ENCODE peak calls at places on chromosome 9, in six cellular contexts. W is body of pancreas, Q is K562, X is HCT116, O is heart left ventricle, Z is A549. D is an unnamed sample.

GRCh38 chr9:115649991-115650472 is 503.6 kb upstream of the PAPPA start:
- DNase-seq in O (peak), Z (no peak), X (no peak), W (peak), Q (no peak), D (peak)

GRCh38 chr9:92668746-92669526 is 995 bp downstream of the IPPK start:
- DNase-seq in W (peak), Q (peak), Z (peak), X (no peak), O (peak), D (peak)

GRCh38 chr9:105332471-105332870 is 88.0 kb downstream of the SLC44A1 start:
- DNase-seq in O (no peak), W (no peak), X (no peak), Q (no peak), Z (no peak), D (no peak)

GRCh38 chr9:112341741-112342140 is 8.3 kb upstream of the PTBP3 start:
- DNase-seq in W (no peak), Z (no peak), Q (no peak), X (no peak), O (no peak), D (no peak)

GRCh38 chr9:76394896-76395244 is 644 bp upstream of the RFK start:
- DNase-seq in Q (peak), X (peak), O (peak), W (peak), Z (peak), D (peak)

GRCh38 chr9:129879103-129879699 is 43.9 kb downstream of the USP20 start:
- DNase-seq in Z (no peak), O (no peak), W (no peak), X (no peak), Q (peak), D (no peak)

GRCh38 chr9:35664531-35665470 is at the start of gene ARHGEF39:
- DNase-seq in X (peak), Q (peak), Z (peak), W (peak), O (peak), D (no peak)

GRCh38 chr9:87518702-87519335 is 21.2 kb downstream of the DAPK1 start:
- DNase-seq in Z (no peak), X (no peak), Q (peak), O (peak), W (peak), D (peak)

GRCh38 chr9:1939926-1940368 is 75.2 kb upstream of the SMARCA2 start:
- DNase-seq in X (peak), W (peak), Z (peak), Q (peak), O (no peak), D (no peak)

GRCh38 chr9:124501771-124502320 is 5.4 kb downstream of the NR5A1 start:
- DNase-seq in W (no peak), O (no peak), X (no peak), Z (no peak), Q (no peak), D (no peak)

GRCh38 chr9:83996126-83996525 is 15.5 kb downstream of the RMI1 start:
- DNase-seq in X (no peak), W (no peak), Q (peak), Z (no peak), O (no peak), D (no peak)

GRCh38 chr9:35695801-35696420 is 6.2 kb upstream of the TPM2 start:
- DNase-seq in Q (no peak), W (peak), O (peak), Z (no peak), X (no peak), D (no peak)

GRCh38 chr9:95753762-95754465 is 121.6 kb upstream of the ERCC6L2 start:
- DNase-seq in X (no peak), Q (no peak), O (no peak), Z (no peak), W (no peak), D (no peak)

GRCh38 chr9:136852664-136853595 is 784 bp downstream of the MAMDC4 start:
- DNase-seq in W (no peak), Q (no peak), O (peak), Z (no peak), X (no peak), D (no peak)

GRCh38 chr9:128943832-128944620 is 3.4 kb downstream of the DOLK start:
- DNase-seq in Q (no peak), X (no peak), O (no peak), W (no peak), Z (no peak), D (peak)

GRCh38 chr9:131275332-131276106 is 791 bp downstream of the FAM78A start:
- DNase-seq in Z (no peak), X (no peak), Q (peak), O (peak), W (no peak), D (no peak)

GRCh38 chr9:7970666-7971335 is 171.2 kb upstream of the DMAC1 start:
- DNase-seq in Z (no peak), W (no peak), X (no peak), O (no peak), Q (no peak), D (no peak)

GRCh38 chr9:76818271-76818670 is 54.0 kb downstream of the PCA3 start:
- DNase-seq in O (peak), X (peak), W (peak), Q (peak), Z (peak), D (no peak)

GRCh38 chr9:120873512-120873911 is 3.5 kb downstream of the PHF19 start:
- DNase-seq in X (peak), Q (no peak), Z (peak), O (no peak), W (no peak), D (no peak)

GRCh38 chr9:35728041-35728971 is 3.7 kb downstream of the TLN1 start:
- DNase-seq in O (peak), Z (no peak), X (no peak), Q (peak), W (peak), D (peak)

GRCh38 chr9:37619806-37620205 is 27.4 kb upstream of the TOMM5 start:
- DNase-seq in W (no peak), X (no peak), Z (no peak), O (no peak), Q (no peak), D (no peak)

GRCh38 chr9:16833285-16833684 is 37.2 kb downstream of the BNC2 start:
- DNase-seq in O (no peak), Z (no peak), W (no peak), X (no peak), Q (no peak), D (no peak)

DNA sequence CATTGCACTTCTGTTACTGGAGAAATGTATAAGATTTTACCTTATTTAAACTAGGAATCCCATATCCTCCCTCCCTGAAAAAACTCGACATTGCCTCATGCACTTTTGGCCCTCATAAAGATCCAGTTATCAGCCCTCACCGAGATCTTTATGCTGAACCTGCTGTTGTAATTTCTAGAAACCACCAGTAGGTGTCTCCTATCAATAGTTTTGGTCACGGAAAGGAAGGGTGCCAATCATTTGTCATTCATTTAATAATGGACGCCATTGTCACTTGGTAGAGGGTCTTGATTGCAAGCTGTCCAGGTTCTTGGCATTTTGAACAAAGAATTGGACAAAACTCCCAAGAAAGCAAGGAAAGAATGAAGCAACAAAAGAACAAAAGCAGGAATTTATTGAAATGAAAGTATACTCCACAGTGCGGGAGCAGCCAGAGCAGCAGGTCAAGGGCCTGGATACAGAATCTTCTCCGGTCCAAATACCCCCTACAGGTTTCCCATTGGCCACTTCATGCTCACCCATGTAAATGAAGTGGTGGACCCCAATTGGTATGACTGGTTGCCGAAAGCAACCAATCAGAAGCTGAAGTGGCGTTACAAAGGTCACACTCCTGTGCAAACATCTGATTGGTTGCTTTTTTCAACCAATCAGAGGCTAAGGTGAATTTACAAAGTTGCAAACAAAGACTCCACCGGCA is 524.3 kb downstream of the PSAT1 start:
- DNase-seq in O (no peak), Q (peak), W (peak), X (peak), Z (peak), D (no peak)
- TF ChIP-seq CTCF in O (peak), Q (peak), W (peak), X (peak), Z (peak), D (no peak)

DNA sequence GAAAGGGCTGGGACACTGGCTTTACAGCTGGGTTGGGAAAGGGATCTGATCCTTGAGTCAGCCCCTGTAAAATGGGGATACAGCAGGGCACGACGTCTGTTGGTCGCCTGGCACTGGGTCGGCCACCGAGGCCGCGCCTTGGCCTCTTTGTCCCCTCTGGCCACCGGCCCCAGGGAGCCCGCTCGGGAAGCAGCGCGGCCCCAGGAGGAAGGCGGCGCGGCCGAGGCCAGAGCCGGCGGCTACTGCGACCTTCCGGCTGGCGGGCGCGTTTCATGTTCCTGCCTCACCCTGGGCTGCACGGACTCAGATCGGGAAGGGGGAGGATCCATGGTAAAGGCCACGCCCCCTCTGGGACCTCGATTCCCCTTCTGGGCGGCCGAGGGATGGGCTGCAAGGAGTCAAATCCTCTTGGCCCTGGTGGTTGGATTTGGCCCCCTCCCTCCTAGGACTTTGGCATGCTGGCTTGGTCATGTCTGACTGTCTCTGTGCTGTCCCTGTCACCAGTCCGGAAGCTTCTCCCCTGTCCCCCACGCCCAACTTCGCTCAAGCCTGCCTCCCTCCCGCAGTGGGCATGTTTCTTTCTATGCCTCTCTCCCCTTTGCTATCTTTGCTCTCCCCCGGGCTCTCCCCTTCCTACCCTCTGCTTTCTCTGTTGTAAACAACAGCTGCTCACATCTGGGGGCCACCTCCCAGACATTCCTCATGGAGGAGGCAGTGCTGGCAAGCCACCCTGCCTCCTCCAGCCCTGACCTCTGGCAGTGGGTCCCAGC is 25.8 kb downstream of the FPGS start:
- DNase-seq in W (peak), O (peak), Q (peak), X (peak), Z (peak), D (peak)
- TF ChIP-seq POLR2A in W (peak), O (no peak), Q (peak), X (peak), Z (peak), D (no peak)

GRCh38 chr9:127852829-127853228 is 1.6 kb downstream of the ENG start:
- DNase-seq in Z (no peak), O (no peak), W (no peak), Q (no peak), X (no peak), D (no peak)
- H3K4me3 ChIP-seq in Z (no peak), O (peak), W (no peak), Q (no peak), X (no peak), D (no peak)

GRCh38 chr9:744046-744712 is 97.3 kb upstream of the DMRT1 start:
- DNase-seq in Q (no peak), W (no peak), O (no peak), Z (no peak), X (no peak), D (no peak)
- TF ChIP-seq CTCF in Q (no peak), W (no peak), O (no peak), Z (no peak), X (no peak), D (no peak)

GRCh38 chr9:135030711-135031245 is 56.7 kb upstream of the OLFM1 start:
- DNase-seq in Z (no peak), W (no peak), X (no peak), O (no peak), Q (no peak), D (no peak)
- TF ChIP-seq POLR2A in Z (no peak), W (no peak), X (no peak), O (no peak), Q (no peak), D (no peak)

GRCh38 chr9:123348317-123348992 is 7.5 kb upstream of the CRB2 start:
- DNase-seq in X (no peak), Q (no peak), O (no peak), Z (no peak), W (no peak), D (no peak)

GRCh38 chr9:123347289-123348060 is 8.5 kb upstream of the CRB2 start:
- DNase-seq in O (no peak), W (no peak), Z (no peak), Q (no peak), X (no peak), D (no peak)

GRCh38 chr9:123350590-123351310 is 5.2 kb upstream of the CRB2 start:
- DNase-seq in Q (no peak), X (no peak), Z (no peak), O (no peak), W (peak), D (no peak)

GRCh38 chr9:123349033-123349432 is 7.0 kb upstream of the CRB2 start:
- DNase-seq in X (no peak), O (no peak), W (no peak), Q (no peak), Z (no peak), D (no peak)

GRCh38 chr9:123349691-123350480 is 6.1 kb upstream of the CRB2 start:
- DNase-seq in O (no peak), X (peak), W (peak), Z (peak), Q (peak), D (no peak)
- H3K4me3 ChIP-seq in O (no peak), X (no peak), W (no peak), Z (no peak), Q (peak), D (no peak)

DNA sequence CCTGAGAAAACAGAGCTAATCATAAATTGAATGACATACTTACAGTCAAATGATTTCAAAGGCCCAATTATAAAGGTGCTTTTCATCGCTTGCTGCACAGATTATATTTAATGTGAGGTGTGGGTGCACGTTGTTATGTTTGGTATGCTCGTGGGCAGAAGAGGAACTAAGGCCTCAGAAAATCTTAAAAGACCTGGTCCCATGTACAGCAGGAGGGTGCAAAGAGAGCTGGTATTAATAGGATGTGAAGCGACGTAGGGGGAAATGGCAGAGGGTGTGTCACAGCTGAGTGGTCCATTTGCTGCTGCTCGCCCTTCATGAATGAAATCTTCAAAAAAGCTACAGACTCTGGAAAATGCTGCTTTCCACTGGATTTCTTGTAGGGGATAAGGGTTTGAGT is 40.5 kb upstream of the IFNK start:
- DNase-seq in O (no peak), Q (no peak), W (no peak), Z (no peak), X (no peak), D (no peak)
- TF ChIP-seq CTCF in O (no peak), Q (no peak), W (no peak), Z (no peak), X (no peak), D (no peak)

GRCh38 chr9:73151653-73152382 is at the start of gene ANXA1:
- DNase-seq in Z (peak), W (no peak), O (no peak), X (peak), Q (peak), D (peak)
- TF ChIP-seq POLR2A in Z (no peak), W (peak), O (no peak), X (peak), Q (peak), D (peak)

D was measured in lower leg skin.